ENCODE peak calls at places on chromosome 18, in five cellular contexts. T is dorsolateral prefrontal cortex, Z is thoracic aorta, G is neural crest cell, H is astrocyte. Y is an unnamed sample.

GRCh38 chr18:63850010-63850409 is 37.5 kb upstream of the SERPINB2 start:
- DNase-seq in T (no peak), Z (no peak), G (peak; percentile 35), H (no peak), Y (peak; percentile 47)

GRCh38 chr18:2573408-2573807 is 2.1 kb downstream of the NDC80 start:
- DNase-seq in T (no peak), Z (no peak), G (no peak), H (no peak), Y (no peak)

GRCh38 chr18:31977270-31977872 is 34.4 kb upstream of the TRAPPC8 start:
- DNase-seq in T (no peak), Z (no peak), G (peak; percentile 58), H (peak; percentile 14), Y (peak; percentile 37)

GRCh38 chr18:36809590-36810381 is 19.0 kb downstream of the TPGS2 start:
- DNase-seq in T (peak; percentile 36), Z (no peak), G (peak; percentile 17), H (peak; percentile 43), Y (peak; percentile 14)

GRCh38 chr18:57128229-57128911 is 18.5 kb upstream of the BOD1L2 start:
- DNase-seq in T (no peak), Z (no peak), G (no peak), H (no peak), Y (no peak)

GRCh38 chr18:31233550-31234306 is 71.1 kb upstream of the DSC1 start:
- DNase-seq in T (no peak), Z (no peak), G (no peak), H (no peak), Y (no peak)

GRCh38 chr18:74407888-74408287 is 49.2 kb downstream of the DIPK1C start:
- DNase-seq in T (no peak), Z (no peak), G (no peak), H (no peak), Y (no peak)

GRCh38 chr18:21408681-21409080 is 166.6 kb downstream of the GREB1L start:
- DNase-seq in T (no peak), Z (no peak), G (no peak), H (no peak), Y (no peak)

GRCh38 chr18:47448956-47449355 is 197.5 kb upstream of the SKOR2 start:
- DNase-seq in T (no peak), Z (no peak), G (no peak), H (no peak), Y (no peak)

GRCh38 chr18:75538727-75539126 is 111.2 kb upstream of the SMIM21 start:
- DNase-seq in T (no peak), Z (no peak), G (no peak), H (peak; percentile 77), Y (no peak)

GRCh38 chr18:5513947-5514346 is 29.9 kb downstream of the EPB41L3 start:
- DNase-seq in T (no peak), Z (no peak), G (no peak), H (no peak), Y (no peak)

GRCh38 chr18:35076556-35076955 is 35.3 kb downstream of the MAPRE2 start:
- DNase-seq in T (no peak), Z (no peak), G (no peak), H (peak; percentile 93), Y (no peak)

GRCh38 chr18:76457475-76457874 is 37.6 kb downstream of the ZNF516 start:
- DNase-seq in T (no peak), Z (no peak), G (no peak), H (peak; percentile 56), Y (no peak)

GRCh38 chr18:32243358-32243757 is 53.5 kb downstream of the MEP1B start:
- DNase-seq in T (no peak), Z (no peak), G (no peak), H (no peak), Y (no peak)

GRCh38 chr18:73597832-73598615 is 549.6 kb downstream of the FBXO15 start:
- DNase-seq in T (no peak), Z (no peak), G (no peak), H (no peak), Y (no peak)

GRCh38 chr18:31931163-31931885 is 11.6 kb downstream of the TRAPPC8 start:
- DNase-seq in T (no peak), Z (no peak), G (no peak), H (peak; percentile 37), Y (no peak)

GRCh38 chr18:79764131-79764530 is 33.6 kb upstream of the KCNG2 start:
- DNase-seq in T (no peak), Z (no peak), G (no peak), H (no peak), Y (no peak)

GRCh38 chr18:65091737-65092329 is 659.0 kb upstream of the CDH7 start:
- DNase-seq in T (no peak), Z (no peak), G (no peak), H (no peak), Y (peak; percentile 6)

GRCh38 chr18:13070460-13070859 is 79.3 kb downstream of the CEP192 start:
- DNase-seq in T (no peak), Z (no peak), G (no peak), H (no peak), Y (no peak)

GRCh38 chr18:44682181-44682870 is 1.6 kb downstream of the SETBP1 start:
- DNase-seq in T (no peak), Z (no peak), G (no peak), H (no peak), Y (no peak)

GRCh38 chr18:12325726-12326245 is 17.7 kb downstream of the TUBB6 start:
- DNase-seq in T (no peak), Z (no peak), G (no peak), H (no peak), Y (no peak)

GRCh38 chr18:61637319-61637718 is 255.5 kb downstream of the RNF152 start:
- DNase-seq in T (no peak), Z (no peak), G (no peak), H (no peak), Y (peak; percentile 26)

GRCh38 chr18:49021433-49022129 is 70.8 kb upstream of the SMAD7 start:
- DNase-seq in T (peak; percentile 33), Z (no peak), G (no peak), H (no peak), Y (peak; percentile 52)
- TF ChIP-seq CTCF in T (no peak), Z (peak; percentile 13), G (peak; percentile 54), H (no peak), Y (peak; percentile 29)

DNA sequence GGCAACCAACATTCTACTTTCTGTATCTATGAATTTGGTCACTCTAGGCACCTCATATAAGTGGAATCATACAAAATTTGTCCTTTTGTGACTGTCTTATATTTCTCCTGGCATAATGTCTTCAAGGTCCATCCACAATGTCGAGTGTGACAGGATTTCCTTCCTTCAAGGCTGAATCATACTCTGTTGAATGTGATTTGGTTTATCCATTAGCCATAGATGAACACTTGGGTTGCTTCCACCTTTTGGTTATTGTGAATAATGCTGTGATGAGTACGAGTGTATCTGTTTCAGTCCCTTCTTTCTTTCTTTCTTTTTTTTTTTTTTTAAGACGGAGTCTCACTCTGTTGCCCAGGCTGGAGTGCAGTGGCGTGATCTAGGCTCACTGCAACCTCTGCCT is 311.3 kb downstream of the TGIF1 start:
- DNase-seq in T (no peak), Z (no peak), G (no peak), H (no peak), Y (no peak)
- TF ChIP-seq CTCF in T (no peak), Z (no peak), G (no peak), H (no peak), Y (no peak)

DNA sequence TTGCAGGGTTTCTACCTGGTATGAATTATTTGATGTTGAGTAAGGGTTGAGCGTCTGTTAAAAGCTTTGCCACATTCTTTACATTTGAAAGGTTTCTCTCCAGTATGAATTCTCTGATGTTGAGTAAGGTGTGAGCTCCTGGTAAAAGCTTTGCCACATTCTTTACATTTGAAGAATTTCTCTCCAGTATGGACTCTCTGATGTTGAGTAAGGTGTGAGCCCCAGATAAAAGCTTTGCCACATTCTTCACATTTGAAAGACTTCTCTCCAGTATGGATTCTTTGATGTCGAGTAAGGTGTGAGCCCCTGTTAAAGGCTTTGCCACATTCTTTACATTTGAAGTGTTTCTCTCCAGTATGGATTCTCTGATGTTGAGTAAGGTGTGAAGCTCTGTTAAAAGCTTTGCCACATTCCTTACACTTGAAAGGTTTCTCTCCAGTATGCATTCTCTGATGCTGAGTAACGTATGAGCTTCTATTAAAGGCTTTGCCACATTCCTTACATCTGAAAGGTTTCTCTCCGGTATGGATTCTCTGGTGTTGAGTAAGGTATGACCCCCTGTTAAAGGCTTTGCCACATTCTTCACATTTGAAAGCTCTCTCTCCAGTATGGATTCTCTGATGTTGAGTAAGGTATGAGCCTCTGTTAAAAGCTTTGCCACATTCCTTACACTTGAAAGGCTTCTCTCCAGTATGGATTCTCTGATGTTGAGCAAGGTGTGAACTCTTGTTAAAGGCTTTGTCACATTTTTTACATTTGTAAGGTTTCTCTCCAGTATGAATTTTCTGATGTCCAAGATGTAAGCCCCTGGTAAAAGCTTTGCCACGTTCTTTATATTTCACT is 27.1 kb downstream of the ZNF519 start:
- DNase-seq in T (no peak), Z (no peak), G (no peak), H (peak; percentile 7), Y (no peak)
- TF ChIP-seq CTCF in T (no peak), Z (no peak), G (no peak), H (no peak), Y (no peak)

GRCh38 chr18:52903858-52904257 is 563.9 kb downstream of the DCC start:
- DNase-seq in T (peak; percentile 39), Z (no peak), G (peak; percentile 62), H (no peak), Y (peak; percentile 58)
- TF ChIP-seq CTCF in T (peak; percentile 74), Z (no peak), G (peak; percentile 90), H (peak; percentile 35), Y (peak; percentile 89)

Y was measured in endothelial cell.